ENCODE peak calls at places on chromosomes 5 and 9, in five cellular contexts. A, Z, E, B and M are unnamed samples.
A peak's percentile ranks its signal among the peaks of the same experiment; 100 is the strongest.

GRCh38 chr5:135139397-135140134 is 105.5 kb upstream of the PITX1 start:
- DNase-seq in E (no peak), A (no peak), Z (peak; percentile 83), B (peak; percentile 87), M (no peak)

GRCh38 chr5:91938441-91938840 is 555.3 kb upstream of the ARRDC3 start:
- DNase-seq in A (no peak), B (peak; percentile 47), Z (no peak), E (no peak), M (no peak)

GRCh38 chr5:145941677-145942130 is 5.3 kb downstream of the SH3RF2 start:
- DNase-seq in A (no peak), E (no peak), Z (peak; percentile 90), B (peak; percentile 77), M (no peak)

GRCh38 chr9:72949918-72950325 is 2.9 kb downstream of the ALDH1A1 start:
- DNase-seq in A (no peak), E (no peak), B (no peak), Z (no peak), M (no peak)

GRCh38 chr5:78283105-78283504 is 11.4 kb downstream of the AP3B1 start:
- DNase-seq in A (no peak), Z (no peak), E (no peak), B (no peak), M (no peak)

GRCh38 chr9:99023831-99024230 is 80.1 kb downstream of the COL15A1 start:
- DNase-seq in A (peak; percentile 57), Z (peak; percentile 51), B (peak; percentile 65), E (no peak), M (peak; percentile 76)

GRCh38 chr9:99663297-99663696 is 158.4 kb upstream of the NR4A3 start:
- DNase-seq in A (no peak), B (no peak), Z (no peak), E (no peak), M (no peak)

GRCh38 chr5:162637501-162637900 is 569.9 kb downstream of the GABRG2 start:
- DNase-seq in A (no peak), E (no peak), B (no peak), Z (no peak), M (no peak)

GRCh38 chr5:107917983-107918382 is 247.2 kb upstream of the EFNA5 start:
- DNase-seq in E (no peak), Z (peak; percentile 8), B (peak; percentile 1), A (no peak), M (no peak)

GRCh38 chr9:121021294-121021693 is 28.8 kb downstream of the C5 start:
- DNase-seq in A (no peak), B (no peak), E (no peak), Z (no peak), M (peak; percentile 90)

GRCh38 chr9:73869261-73869660 is 627.9 kb upstream of the RORB start:
- DNase-seq in B (peak; percentile 85), Z (peak; percentile 91), E (peak; percentile 5), A (no peak), M (no peak)

GRCh38 chr5:160083012-160083436 is 36.2 kb downstream of the PWWP2A start:
- DNase-seq in E (no peak), Z (peak; percentile 86), A (no peak), B (peak; percentile 93), M (no peak)

GRCh38 chr5:26329562-26330189 is 708.7 kb downstream of the CDH9 start:
- DNase-seq in Z (no peak), E (no peak), A (no peak), B (peak; percentile 9), M (no peak)